ENCODE peak calls at places on chromosomes 5 and 9, in ten cellular contexts. One of them, this sample, is unnamed.

GRCh38 chr9:3032898-3033297 is 189.0 kb upstream of the PUM3 start:
- DNase-seq in PC-9: no peak
- DNase-seq in ascending aorta: no peak
- DNase-seq in upper lobe of left lung: no peak
- DNase-seq in fibroblast of mammary gland: no peak
- DNase-seq in psoas muscle: no peak
- DNase-seq in choroid plexus epithelial cell: no peak
- DNase-seq in stomach: no peak
- DNase-seq in A549: no peak
- DNase-seq in colonic mucosa: no peak
- DNase-seq in this sample: no peak

GRCh38 chr5:73917433-73917832 is 291.4 kb downstream of the ARHGEF28 start:
- DNase-seq in PC-9: no peak
- DNase-seq in ascending aorta: no peak
- DNase-seq in upper lobe of left lung: peak; percentile 26
- DNase-seq in fibroblast of mammary gland: peak; percentile 35
- DNase-seq in psoas muscle: peak; percentile 32
- DNase-seq in choroid plexus epithelial cell: peak; percentile 57
- DNase-seq in stomach: peak; percentile 38
- DNase-seq in A549: no peak
- DNase-seq in colonic mucosa: no peak
- DNase-seq in this sample: no peak

GRCh38 chr9:94812343-94812742 is 85.8 kb downstream of the AOPEP start:
- DNase-seq in PC-9: peak; percentile 75
- DNase-seq in ascending aorta: no peak
- DNase-seq in upper lobe of left lung: no peak
- DNase-seq in fibroblast of mammary gland: peak; percentile 52
- DNase-seq in psoas muscle: no peak
- DNase-seq in choroid plexus epithelial cell: peak; percentile 75
- DNase-seq in stomach: no peak
- DNase-seq in A549: peak; percentile 68
- DNase-seq in colonic mucosa: no peak
- DNase-seq in this sample: no peak

GRCh38 chr9:86141843-86142242 is 42.5 kb upstream of the GOLM1 start:
- DNase-seq in PC-9: no peak
- DNase-seq in ascending aorta: no peak
- DNase-seq in upper lobe of left lung: no peak
- DNase-seq in fibroblast of mammary gland: no peak
- DNase-seq in psoas muscle: no peak
- DNase-seq in choroid plexus epithelial cell: no peak
- DNase-seq in stomach: no peak
- DNase-seq in A549: no peak
- DNase-seq in colonic mucosa: no peak
- DNase-seq in this sample: no peak

GRCh38 chr5:64144429-64145215 is 21.0 kb upstream of the RNF180 start:
- DNase-seq in PC-9: no peak
- DNase-seq in ascending aorta: no peak
- DNase-seq in upper lobe of left lung: no peak
- DNase-seq in fibroblast of mammary gland: peak; percentile 72
- DNase-seq in psoas muscle: no peak
- DNase-seq in choroid plexus epithelial cell: peak; percentile 6
- DNase-seq in stomach: no peak
- DNase-seq in A549: no peak
- DNase-seq in colonic mucosa: no peak
- DNase-seq in this sample: no peak

GRCh38 chr5:121596882-121597281 is 254.8 kb upstream of the FTMT start:
- DNase-seq in PC-9: no peak
- DNase-seq in ascending aorta: no peak
- DNase-seq in upper lobe of left lung: no peak
- DNase-seq in fibroblast of mammary gland: no peak
- DNase-seq in psoas muscle: no peak
- DNase-seq in choroid plexus epithelial cell: no peak
- DNase-seq in stomach: no peak
- DNase-seq in A549: no peak
- DNase-seq in colonic mucosa: no peak
- DNase-seq in this sample: no peak

GRCh38 chr5:154071799-154072781 is 33.3 kb downstream of the MFAP3 start:
- DNase-seq in PC-9: peak; percentile 81
- DNase-seq in ascending aorta: peak; percentile 22
- DNase-seq in upper lobe of left lung: peak; percentile 83
- DNase-seq in fibroblast of mammary gland: peak; percentile 68
- DNase-seq in psoas muscle: peak; percentile 84
- DNase-seq in choroid plexus epithelial cell: peak; percentile 84
- DNase-seq in stomach: peak; percentile 89
- DNase-seq in A549: peak; percentile 64
- DNase-seq in colonic mucosa: peak; percentile 89
- DNase-seq in this sample: peak; percentile 14

GRCh38 chr5:54049963-54050362 is 260.4 kb downstream of the ARL15 start:
- DNase-seq in PC-9: no peak
- DNase-seq in ascending aorta: no peak
- DNase-seq in upper lobe of left lung: no peak
- DNase-seq in fibroblast of mammary gland: peak; percentile 15
- DNase-seq in psoas muscle: no peak
- DNase-seq in choroid plexus epithelial cell: peak; percentile 62
- DNase-seq in stomach: no peak
- DNase-seq in A549: peak; percentile 60
- DNase-seq in colonic mucosa: no peak
- DNase-seq in this sample: no peak

GRCh38 chr5:14581891-14582796 is 552 bp downstream of the OTULINL start:
- DNase-seq in PC-9: peak; percentile 78
- DNase-seq in ascending aorta: no peak
- DNase-seq in upper lobe of left lung: peak; percentile 76
- DNase-seq in fibroblast of mammary gland: peak; percentile 13
- DNase-seq in psoas muscle: peak; percentile 43
- DNase-seq in choroid plexus epithelial cell: peak; percentile 31
- DNase-seq in stomach: peak; percentile 74
- DNase-seq in A549: peak; percentile 73
- DNase-seq in colonic mucosa: peak; percentile 75
- DNase-seq in this sample: no peak

GRCh38 chr9:98192503-98193335 is at the start of gene CORO2A:
- DNase-seq in PC-9: peak; percentile 93
- DNase-seq in ascending aorta: no peak
- DNase-seq in upper lobe of left lung: peak; percentile 87
- DNase-seq in fibroblast of mammary gland: peak; percentile 55
- DNase-seq in psoas muscle: peak; percentile 65
- DNase-seq in choroid plexus epithelial cell: peak; percentile 72
- DNase-seq in stomach: peak; percentile 88
- DNase-seq in A549: peak; percentile 71
- DNase-seq in colonic mucosa: peak; percentile 82
- DNase-seq in this sample: no peak

GRCh38 chr5:134784946-134785620 is 26.5 kb downstream of the DDX46 start:
- DNase-seq in PC-9: no peak
- DNase-seq in ascending aorta: no peak
- DNase-seq in upper lobe of left lung: no peak
- DNase-seq in fibroblast of mammary gland: peak; percentile 25
- DNase-seq in psoas muscle: no peak
- DNase-seq in choroid plexus epithelial cell: peak; percentile 30
- DNase-seq in stomach: no peak
- DNase-seq in A549: no peak
- DNase-seq in colonic mucosa: no peak
- DNase-seq in this sample: no peak

GRCh38 chr5:72402959-72403628 is 82.9 kb downstream of the PTCD2 start:
- DNase-seq in PC-9: no peak
- DNase-seq in ascending aorta: no peak
- DNase-seq in upper lobe of left lung: no peak
- DNase-seq in fibroblast of mammary gland: peak; percentile 41
- DNase-seq in psoas muscle: no peak
- DNase-seq in choroid plexus epithelial cell: peak; percentile 54
- DNase-seq in stomach: peak; percentile 40
- DNase-seq in A549: peak; percentile 37
- DNase-seq in colonic mucosa: peak; percentile 38
- DNase-seq in this sample: no peak

GRCh38 chr5:145104106-145104505 is 731.0 kb downstream of the PRELID2 start:
- DNase-seq in PC-9: no peak
- DNase-seq in ascending aorta: no peak
- DNase-seq in upper lobe of left lung: no peak
- DNase-seq in fibroblast of mammary gland: no peak
- DNase-seq in psoas muscle: no peak
- DNase-seq in choroid plexus epithelial cell: no peak
- DNase-seq in stomach: no peak
- DNase-seq in A549: no peak
- DNase-seq in colonic mucosa: no peak
- DNase-seq in this sample: no peak

GRCh38 chr5:167671176-167671575 is 620.3 kb upstream of the WWC1 start:
- DNase-seq in PC-9: no peak
- DNase-seq in ascending aorta: no peak
- DNase-seq in upper lobe of left lung: no peak
- DNase-seq in fibroblast of mammary gland: no peak
- DNase-seq in psoas muscle: no peak
- DNase-seq in choroid plexus epithelial cell: no peak
- DNase-seq in stomach: no peak
- DNase-seq in A549: no peak
- DNase-seq in colonic mucosa: no peak
- DNase-seq in this sample: no peak

GRCh38 chr5:126965061-126965475 is 65.3 kb downstream of the MARCHF3 start:
- DNase-seq in PC-9: no peak
- DNase-seq in ascending aorta: no peak
- DNase-seq in upper lobe of left lung: no peak
- DNase-seq in fibroblast of mammary gland: peak; percentile 98
- DNase-seq in psoas muscle: no peak
- DNase-seq in choroid plexus epithelial cell: peak; percentile 95
- DNase-seq in stomach: no peak
- DNase-seq in A549: no peak
- DNase-seq in colonic mucosa: no peak
- DNase-seq in this sample: no peak

GRCh38 chr9:88605500-88606172 is 70.7 kb downstream of the NXNL2 start:
- DNase-seq in PC-9: no peak
- DNase-seq in ascending aorta: no peak
- DNase-seq in upper lobe of left lung: no peak
- DNase-seq in fibroblast of mammary gland: peak; percentile 76
- DNase-seq in psoas muscle: no peak
- DNase-seq in choroid plexus epithelial cell: peak; percentile 74
- DNase-seq in stomach: no peak
- DNase-seq in A549: no peak
- DNase-seq in colonic mucosa: no peak
- DNase-seq in this sample: no peak

DNA sequence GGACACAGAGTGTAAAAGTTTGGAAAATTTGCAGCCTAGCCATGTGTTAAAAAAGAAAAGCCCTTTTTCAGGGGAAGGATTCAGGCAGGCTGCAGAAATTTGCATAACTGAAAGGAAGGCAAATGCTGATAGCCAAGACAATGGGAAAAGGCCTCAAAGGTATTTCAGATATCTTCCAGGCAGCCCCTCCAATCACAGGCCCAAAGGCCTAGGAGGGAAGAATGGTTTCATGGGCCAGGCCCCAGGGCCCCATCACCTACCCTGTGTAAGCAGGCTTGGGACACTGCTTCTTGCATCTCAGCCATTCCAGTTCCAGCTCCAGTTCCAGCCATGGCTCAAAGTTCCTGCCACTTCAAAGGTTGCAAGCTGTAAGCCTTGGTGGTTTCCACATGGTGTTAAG is 4.8 kb downstream of the S100Z start:
- DNase-seq in PC-9: no peak
- DNase-seq in ascending aorta: no peak
- DNase-seq in upper lobe of left lung: no peak
- DNase-seq in fibroblast of mammary gland: no peak
- DNase-seq in psoas muscle: no peak
- DNase-seq in choroid plexus epithelial cell: no peak
- DNase-seq in stomach: no peak
- DNase-seq in A549: no peak
- DNase-seq in colonic mucosa: no peak
- DNase-seq in this sample: no peak
- H3K4me3 ChIP-seq in PC-9: no peak overlapping the region
- H3K4me3 ChIP-seq in ascending aorta: no peak overlapping the region
- H3K4me3 ChIP-seq in upper lobe of left lung: no peak overlapping the region
- H3K4me3 ChIP-seq in fibroblast of mammary gland: no peak overlapping the region
- H3K4me3 ChIP-seq in psoas muscle: no peak overlapping the region
- H3K4me3 ChIP-seq in choroid plexus epithelial cell: no peak overlapping the region
- H3K4me3 ChIP-seq in stomach: no peak overlapping the region
- H3K4me3 ChIP-seq in A549: no peak overlapping the region
- H3K4me3 ChIP-seq in colonic mucosa: no peak overlapping the region
- H3K4me3 ChIP-seq in this sample: no peak overlapping the region

GRCh38 chr9:9783211-9783610 is 829.6 kb downstream of the PTPRD start:
- DNase-seq in PC-9: no peak
- DNase-seq in ascending aorta: no peak
- DNase-seq in upper lobe of left lung: no peak
- DNase-seq in fibroblast of mammary gland: no peak
- DNase-seq in psoas muscle: no peak
- DNase-seq in choroid plexus epithelial cell: no peak
- DNase-seq in stomach: no peak
- DNase-seq in A549: no peak
- DNase-seq in colonic mucosa: no peak
- DNase-seq in this sample: no peak
- TF ChIP-seq CTCF in PC-9: no peak
- TF ChIP-seq CTCF in ascending aorta: no peak
- TF ChIP-seq CTCF in upper lobe of left lung: no peak
- TF ChIP-seq CTCF in fibroblast of mammary gland: no peak
- TF ChIP-seq CTCF in psoas muscle: no peak
- TF ChIP-seq CTCF in choroid plexus epithelial cell: no peak
- TF ChIP-seq CTCF in stomach: no peak
- TF ChIP-seq CTCF in A549: no peak
- TF ChIP-seq CTCF in colonic mucosa: no peak
- TF ChIP-seq CTCF in this sample: no peak

DNA sequence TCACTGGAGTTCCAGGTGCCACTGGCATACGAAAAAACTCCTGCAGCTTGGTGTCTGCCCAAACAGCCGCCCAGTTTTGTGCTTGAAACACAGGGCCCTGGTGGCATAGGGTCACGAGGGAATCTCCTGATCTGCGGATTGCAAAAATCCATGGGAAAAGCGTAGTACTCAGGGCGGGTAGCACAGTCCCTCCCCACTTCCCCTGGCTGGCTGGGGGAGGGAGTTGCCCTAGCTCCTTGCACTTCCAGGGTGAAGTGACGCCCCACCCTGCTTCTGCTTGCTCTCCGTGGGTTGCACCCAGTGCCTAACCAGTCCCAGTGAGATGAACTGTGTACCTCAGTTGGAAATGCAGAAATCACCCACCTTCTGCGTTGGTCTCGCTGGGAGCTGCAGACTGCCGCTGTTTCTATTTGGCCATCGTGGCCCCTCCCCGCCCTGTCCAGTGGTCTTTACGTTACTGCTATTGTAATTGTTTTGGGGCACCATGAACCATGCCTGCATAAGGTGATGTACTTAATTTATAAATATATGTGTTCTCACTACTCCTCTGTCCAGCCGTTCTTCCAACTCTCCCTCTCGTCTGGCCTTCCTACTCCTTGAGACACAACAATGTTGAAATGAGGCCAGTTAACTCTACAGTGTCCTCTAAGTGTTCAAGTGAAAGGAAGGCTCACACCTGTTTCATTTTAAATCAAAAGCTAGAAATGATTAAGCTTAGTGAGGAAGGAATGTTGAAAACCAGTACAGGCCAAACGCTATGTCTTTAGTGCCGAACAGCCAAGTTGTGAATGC is 65.9 kb downstream of the CCDC171 start:
- DNase-seq in PC-9: no peak
- DNase-seq in ascending aorta: no peak
- DNase-seq in upper lobe of left lung: peak; percentile 44
- DNase-seq in fibroblast of mammary gland: no peak
- DNase-seq in psoas muscle: no peak
- DNase-seq in choroid plexus epithelial cell: no peak
- DNase-seq in stomach: no peak
- DNase-seq in A549: no peak
- DNase-seq in colonic mucosa: no peak
- DNase-seq in this sample: no peak
- H3K4me3 ChIP-seq in PC-9: no peak overlapping the region
- H3K4me3 ChIP-seq in ascending aorta: no peak overlapping the region
- H3K4me3 ChIP-seq in upper lobe of left lung: no peak overlapping the region
- H3K4me3 ChIP-seq in fibroblast of mammary gland: no peak overlapping the region
- H3K4me3 ChIP-seq in psoas muscle: no peak overlapping the region
- H3K4me3 ChIP-seq in choroid plexus epithelial cell: no peak overlapping the region
- H3K4me3 ChIP-seq in stomach: no peak overlapping the region
- H3K4me3 ChIP-seq in A549: no peak overlapping the region
- H3K4me3 ChIP-seq in colonic mucosa: no peak overlapping the region
- H3K4me3 ChIP-seq in this sample: no peak overlapping the region

GRCh38 chr5:80916661-80917060 is 43.5 kb upstream of the RASGRF2 start:
- DNase-seq in PC-9: no peak
- DNase-seq in ascending aorta: no peak
- DNase-seq in upper lobe of left lung: no peak
- DNase-seq in fibroblast of mammary gland: no peak
- DNase-seq in psoas muscle: no peak
- DNase-seq in choroid plexus epithelial cell: no peak
- DNase-seq in stomach: no peak
- DNase-seq in A549: no peak
- DNase-seq in colonic mucosa: no peak
- DNase-seq in this sample: no peak
- TF ChIP-seq CTCF in PC-9: no peak
- TF ChIP-seq CTCF in ascending aorta: no peak
- TF ChIP-seq CTCF in upper lobe of left lung: no peak
- TF ChIP-seq CTCF in fibroblast of mammary gland: no peak
- TF ChIP-seq CTCF in psoas muscle: no peak
- TF ChIP-seq CTCF in choroid plexus epithelial cell: no peak
- TF ChIP-seq CTCF in stomach: no peak
- TF ChIP-seq CTCF in A549: no peak
- TF ChIP-seq CTCF in colonic mucosa: no peak
- TF ChIP-seq CTCF in this sample: no peak